ENCODE peak calls at places on chromosomes 3 and 15, in four cellular contexts. One of them, this sample, is unnamed. For H3K4me1 and H3K27me3, the result is how much of the 10 kb centered on the place peaks cover.

GRCh38 chr15:33234019-33234418 is 39.5 kb upstream of the FMN1 start:
- DNase-seq in Peyer's patch: no peak
- DNase-seq in cardiac muscle cell: peak
- DNase-seq in heart left ventricle: no peak
- DNase-seq in this sample: peak

GRCh38 chr15:50519740-50520425 is 26.6 kb downstream of the USP50 start:
- DNase-seq in Peyer's patch: no peak
- DNase-seq in cardiac muscle cell: peak
- DNase-seq in heart left ventricle: no peak
- DNase-seq in this sample: peak

GRCh38 chr15:46900992-46901391 is 816.3 kb upstream of the SEMA6D start:
- DNase-seq in Peyer's patch: no peak
- DNase-seq in cardiac muscle cell: no peak
- DNase-seq in heart left ventricle: no peak
- DNase-seq in this sample: no peak

GRCh38 chr3:137171834-137172603 is 214.2 kb downstream of the IL20RB start:
- DNase-seq in Peyer's patch: no peak
- DNase-seq in cardiac muscle cell: no peak
- DNase-seq in heart left ventricle: no peak
- DNase-seq in this sample: no peak

GRCh38 chr3:141941093-141941492 is 64.7 kb downstream of the ATP1B3 start:
- DNase-seq in Peyer's patch: peak
- DNase-seq in cardiac muscle cell: no peak
- DNase-seq in heart left ventricle: no peak
- DNase-seq in this sample: peak

GRCh38 chr3:54599741-54600140 is 328.1 kb downstream of the LRTM1 start:
- DNase-seq in Peyer's patch: no peak
- DNase-seq in cardiac muscle cell: no peak
- DNase-seq in heart left ventricle: peak
- DNase-seq in this sample: no peak

GRCh38 chr3:33840179-33840578 is 41.7 kb downstream of the PDCD6IP start:
- DNase-seq in Peyer's patch: no peak
- DNase-seq in cardiac muscle cell: no peak
- DNase-seq in heart left ventricle: no peak
- DNase-seq in this sample: peak

GRCh38 chr3:188664795-188665194 is 507.0 kb upstream of the TPRG1 start:
- DNase-seq in Peyer's patch: no peak
- DNase-seq in cardiac muscle cell: peak
- DNase-seq in heart left ventricle: no peak
- DNase-seq in this sample: peak

GRCh38 chr3:81974754-81975153 is 213.3 kb upstream of the GBE1 start:
- DNase-seq in Peyer's patch: no peak
- DNase-seq in cardiac muscle cell: no peak
- DNase-seq in heart left ventricle: no peak
- DNase-seq in this sample: no peak

GRCh38 chr15:89499156-89499555 is 2.8 kb upstream of the RHCG start:
- DNase-seq in Peyer's patch: no peak
- DNase-seq in cardiac muscle cell: no peak
- DNase-seq in heart left ventricle: no peak
- DNase-seq in this sample: no peak

GRCh38 chr15:32641517-32642059 is at the start of gene SCG5:
- DNase-seq in Peyer's patch: peak
- DNase-seq in cardiac muscle cell: peak
- DNase-seq in heart left ventricle: no peak
- DNase-seq in this sample: peak

GRCh38 chr3:65953301-65953812 is 85.4 kb downstream of the MAGI1 start:
- DNase-seq in Peyer's patch: peak
- DNase-seq in cardiac muscle cell: peak
- DNase-seq in heart left ventricle: peak
- DNase-seq in this sample: peak

GRCh38 chr3:45056608-45057301 is 30.7 kb downstream of the CLEC3B start:
- DNase-seq in Peyer's patch: no peak
- DNase-seq in cardiac muscle cell: no peak
- DNase-seq in heart left ventricle: no peak
- DNase-seq in this sample: no peak

GRCh38 chr15:65355173-65355982 is 22.4 kb downstream of the IGDCC3 start:
- DNase-seq in Peyer's patch: no peak
- DNase-seq in cardiac muscle cell: no peak
- DNase-seq in heart left ventricle: no peak
- DNase-seq in this sample: no peak

GRCh38 chr3:35721628-35722027 is 82.3 kb downstream of the ARPP21 start:
- DNase-seq in Peyer's patch: no peak
- DNase-seq in cardiac muscle cell: no peak
- DNase-seq in heart left ventricle: no peak
- DNase-seq in this sample: no peak

GRCh38 chr15:40957581-40958051 is 4.3 kb downstream of the CHAC1 start:
- DNase-seq in Peyer's patch: peak
- DNase-seq in cardiac muscle cell: no peak
- DNase-seq in heart left ventricle: peak
- DNase-seq in this sample: peak

GRCh38 chr3:140809326-140809725 is 131.5 kb downstream of the TRIM42 start:
- DNase-seq in Peyer's patch: no peak
- DNase-seq in cardiac muscle cell: no peak
- DNase-seq in heart left ventricle: no peak
- DNase-seq in this sample: no peak

GRCh38 chr15:89429023-89429422 is 67.4 kb downstream of the RHCG start:
- DNase-seq in Peyer's patch: no peak
- DNase-seq in cardiac muscle cell: no peak
- DNase-seq in heart left ventricle: no peak
- DNase-seq in this sample: no peak

GRCh38 chr3:65052101-65052500 is 364.3 kb upstream of the ADAMTS9 start:
- DNase-seq in Peyer's patch: no peak
- DNase-seq in cardiac muscle cell: peak
- DNase-seq in heart left ventricle: no peak
- DNase-seq in this sample: no peak

GRCh38 chr15:101055411-101055810 is 136.3 kb downstream of the LRRK1 start:
- DNase-seq in Peyer's patch: no peak
- DNase-seq in cardiac muscle cell: no peak
- DNase-seq in heart left ventricle: no peak
- DNase-seq in this sample: no peak

GRCh38 chr3:181330821-181331563 is 341.5 kb upstream of the DNAJC19 start:
- DNase-seq in Peyer's patch: no peak
- DNase-seq in cardiac muscle cell: no peak
- DNase-seq in heart left ventricle: no peak
- DNase-seq in this sample: no peak

GRCh38 chr3:186520957-186521842 is 23.0 kb downstream of the CRYGS start:
- DNase-seq in Peyer's patch: no peak
- DNase-seq in cardiac muscle cell: no peak
- DNase-seq in heart left ventricle: no peak
- DNase-seq in this sample: no peak

GRCh38 chr3:149382518-149382917 is 5.1 kb upstream of the TM4SF1 start:
- DNase-seq in Peyer's patch: no peak
- DNase-seq in cardiac muscle cell: peak
- DNase-seq in heart left ventricle: no peak
- DNase-seq in this sample: no peak
- H3K4me1 ChIP-seq in Peyer's patch: under half
- H3K4me1 ChIP-seq in cardiac muscle cell: under half
- H3K4me1 ChIP-seq in heart left ventricle: under half
- H3K4me1 ChIP-seq in this sample: under half

GRCh38 chr3:139251529-139251928 is 92.3 kb upstream of the MRPS22 start:
- DNase-seq in Peyer's patch: no peak
- DNase-seq in cardiac muscle cell: peak
- DNase-seq in heart left ventricle: no peak
- DNase-seq in this sample: peak
- H3K27me3 ChIP-seq in Peyer's patch: under half
- H3K27me3 ChIP-seq in cardiac muscle cell: under half
- H3K27me3 ChIP-seq in heart left ventricle: under half
- H3K27me3 ChIP-seq in this sample: under half

DNA sequence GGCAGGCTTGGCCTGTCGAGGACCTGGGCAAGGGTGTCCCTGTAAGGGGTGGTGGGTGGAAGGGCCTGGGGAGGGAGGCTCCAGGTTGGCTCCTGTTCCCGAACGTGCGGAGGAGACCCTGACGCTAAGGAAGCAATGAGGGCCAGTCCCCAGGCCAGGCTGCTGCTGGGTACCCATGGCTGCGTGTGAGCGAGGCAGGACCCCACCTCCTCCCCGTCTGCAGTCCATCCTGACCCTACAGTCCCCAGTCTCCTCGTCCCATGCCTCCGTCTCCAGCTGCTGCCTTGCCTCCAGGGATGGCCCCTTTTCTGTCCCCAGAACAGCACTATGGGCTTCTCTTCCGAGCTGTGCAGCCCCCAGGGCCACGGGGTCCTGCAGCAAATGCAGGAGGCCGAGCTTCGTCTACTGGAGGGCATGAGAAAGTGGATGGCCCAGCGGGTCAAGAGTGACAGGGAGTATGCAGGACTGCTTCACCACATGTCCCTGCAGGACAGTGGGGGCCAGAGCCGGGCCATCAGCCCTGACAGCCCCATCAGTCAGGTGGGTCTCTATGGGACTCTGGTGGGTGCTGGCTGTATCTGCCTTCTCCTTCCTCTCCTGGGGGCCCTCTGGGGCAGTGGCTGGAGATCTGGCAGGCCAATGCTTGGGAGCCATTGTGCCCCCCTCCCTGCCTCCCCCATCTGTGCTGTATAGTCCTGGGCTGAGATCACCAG is 571 bp downstream of the FES start:
- DNase-seq in Peyer's patch: no peak
- DNase-seq in cardiac muscle cell: no peak
- DNase-seq in heart left ventricle: no peak
- DNase-seq in this sample: no peak
- H3K4me3 ChIP-seq in Peyer's patch: peak
- H3K4me3 ChIP-seq in cardiac muscle cell: no peak
- H3K4me3 ChIP-seq in heart left ventricle: peak
- H3K4me3 ChIP-seq in this sample: peak

GRCh38 chr3:129593230-129593594 is 13.3 kb downstream of the PLXND1 start:
- DNase-seq in Peyer's patch: no peak
- DNase-seq in cardiac muscle cell: no peak
- DNase-seq in heart left ventricle: no peak
- DNase-seq in this sample: no peak

GRCh38 chr3:129591932-129592331 is 14.5 kb downstream of the PLXND1 start:
- DNase-seq in Peyer's patch: no peak
- DNase-seq in cardiac muscle cell: no peak
- DNase-seq in heart left ventricle: no peak
- DNase-seq in this sample: no peak

GRCh38 chr3:129594907-129595390 is 11.5 kb downstream of the PLXND1 start:
- DNase-seq in Peyer's patch: no peak
- DNase-seq in cardiac muscle cell: no peak
- DNase-seq in heart left ventricle: no peak
- DNase-seq in this sample: no peak

GRCh38 chr3:129592362-129593150 is 13.9 kb downstream of the PLXND1 start:
- DNase-seq in Peyer's patch: no peak
- DNase-seq in cardiac muscle cell: peak
- DNase-seq in heart left ventricle: peak
- DNase-seq in this sample: no peak

GRCh38 chr3:129593595-129594339 is 12.7 kb downstream of the PLXND1 start:
- DNase-seq in Peyer's patch: no peak
- DNase-seq in cardiac muscle cell: no peak
- DNase-seq in heart left ventricle: no peak
- DNase-seq in this sample: peak
- H3K4me1 ChIP-seq in Peyer's patch: half or more
- H3K4me1 ChIP-seq in cardiac muscle cell: under half
- H3K4me1 ChIP-seq in heart left ventricle: half or more
- H3K4me1 ChIP-seq in this sample: under half

GRCh38 chr15:69088300-69088965 is 72.0 kb upstream of the GLCE start:
- DNase-seq in Peyer's patch: no peak
- DNase-seq in cardiac muscle cell: no peak
- DNase-seq in heart left ventricle: no peak
- DNase-seq in this sample: no peak

GRCh38 chr15:69085325-69086081 is 71.0 kb downstream of the NOX5 start:
- DNase-seq in Peyer's patch: no peak
- DNase-seq in cardiac muscle cell: no peak
- DNase-seq in heart left ventricle: no peak
- DNase-seq in this sample: no peak

GRCh38 chr15:69089258-69089657 is 71.2 kb upstream of the GLCE start:
- DNase-seq in Peyer's patch: no peak
- DNase-seq in cardiac muscle cell: no peak
- DNase-seq in heart left ventricle: no peak
- DNase-seq in this sample: no peak

GRCh38 chr15:69086427-69087205 is 72.1 kb downstream of the NOX5 start:
- DNase-seq in Peyer's patch: no peak
- DNase-seq in cardiac muscle cell: no peak
- DNase-seq in heart left ventricle: no peak
- DNase-seq in this sample: no peak

GRCh38 chr15:69087581-69087980 is 72.9 kb upstream of the GLCE start:
- DNase-seq in Peyer's patch: no peak
- DNase-seq in cardiac muscle cell: no peak
- DNase-seq in heart left ventricle: no peak
- DNase-seq in this sample: no peak
- H3K27me3 ChIP-seq in Peyer's patch: under half
- H3K27me3 ChIP-seq in cardiac muscle cell: under half
- H3K27me3 ChIP-seq in heart left ventricle: under half
- H3K27me3 ChIP-seq in this sample: under half

DNA sequence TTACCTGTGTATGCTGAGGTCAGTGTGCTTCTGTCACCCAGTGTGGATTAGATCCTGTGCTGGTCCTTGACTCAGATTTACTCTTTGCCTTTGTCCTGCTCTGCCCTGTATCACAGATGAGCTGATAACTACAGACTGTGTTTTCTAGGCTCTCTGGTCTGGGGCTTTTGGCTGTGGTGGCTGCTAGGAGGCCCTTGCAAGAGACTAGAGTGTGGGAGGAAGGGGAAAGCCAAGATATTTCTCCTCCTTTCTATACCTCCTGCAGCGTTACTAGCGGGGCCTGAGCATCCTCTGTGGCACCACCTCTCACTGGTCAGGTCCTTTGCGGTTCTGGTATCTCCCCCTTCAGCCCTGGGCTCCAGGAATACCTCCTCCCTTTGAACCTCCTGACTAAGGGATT is 282.3 kb upstream of the TBC1D5 start:
- DNase-seq in Peyer's patch: no peak
- DNase-seq in cardiac muscle cell: no peak
- DNase-seq in heart left ventricle: no peak
- DNase-seq in this sample: no peak
- H3K4me3 ChIP-seq in Peyer's patch: no peak
- H3K4me3 ChIP-seq in cardiac muscle cell: no peak
- H3K4me3 ChIP-seq in heart left ventricle: no peak
- H3K4me3 ChIP-seq in this sample: no peak

DNA sequence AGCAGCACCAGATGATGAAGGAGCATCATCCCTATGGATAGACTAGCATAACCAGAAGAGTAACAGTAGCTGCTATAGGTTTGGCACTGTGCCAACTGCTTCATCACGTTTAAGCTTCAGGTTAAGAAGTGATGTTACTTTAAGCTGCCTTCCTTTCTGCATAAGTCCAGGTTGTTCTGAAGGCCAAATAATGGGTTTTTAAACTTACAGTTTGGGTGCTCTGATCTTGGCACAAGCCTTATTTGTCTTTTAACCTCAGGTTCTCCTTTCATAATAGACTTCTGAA is 50.7 kb downstream of the CMSS1 start:
- DNase-seq in Peyer's patch: no peak
- DNase-seq in cardiac muscle cell: no peak
- DNase-seq in heart left ventricle: no peak
- DNase-seq in this sample: no peak
- H3K4me1 ChIP-seq in Peyer's patch: under half
- H3K4me1 ChIP-seq in cardiac muscle cell: under half
- H3K4me1 ChIP-seq in heart left ventricle: half or more
- H3K4me1 ChIP-seq in this sample: under half